ENCODE peak calls at places on chromosomes 1 and 21, in seven cellular contexts. O is right atrium auricular region, E is thoracic aorta, G is AG04450, J is neural crest cell, F is HFFc6, Z is pancreas. A is an unnamed sample.

GRCh38 chr1:29363536-29363935 is 127.2 kb downstream of the PTPRU start:
- DNase-seq in J (no peak), G (no peak), Z (no peak), E (no peak), F (no peak), O (no peak), A (no peak)

GRCh38 chr1:31105646-31106045 is 40.1 kb upstream of the PUM1 start:
- DNase-seq in Z (no peak), G (no peak), O (no peak), J (no peak), F (no peak), E (no peak), A (no peak)

GRCh38 chr1:31111290-31111951 is 45.9 kb upstream of the PUM1 start:
- DNase-seq in O (no peak), Z (no peak), G (no peak), J (no peak), F (no peak), E (no peak), A (no peak)

GRCh38 chr1:6625579-6626149 is 996 bp downstream of the THAP3 start:
- DNase-seq in E (no peak), G (no peak), J (peak), Z (peak), O (no peak), F (peak), A (peak)

GRCh38 chr1:31572323-31573104 is 3.8 kb upstream of the TINAGL1 start:
- DNase-seq in J (no peak), F (peak), O (peak), G (no peak), E (no peak), Z (no peak), A (no peak)

GRCh38 chr1:174912243-174912642 is 87.5 kb upstream of the CACYBP start:
- DNase-seq in F (no peak), G (no peak), J (no peak), E (no peak), Z (no peak), O (no peak), A (no peak)

GRCh38 chr1:65818966-65819365 is 26.3 kb downstream of the PDE4B start:
- DNase-seq in Z (no peak), E (no peak), J (no peak), G (no peak), O (no peak), F (no peak), A (no peak)

GRCh38 chr1:181127898-181128453 is 39.5 kb downstream of the IER5 start:
- DNase-seq in E (no peak), G (no peak), Z (no peak), F (no peak), J (no peak), O (no peak), A (no peak)

GRCh38 chr1:240352769-240353168 is 259.2 kb downstream of the GREM2 start:
- DNase-seq in E (no peak), O (no peak), F (no peak), J (no peak), Z (no peak), G (peak), A (no peak)

GRCh38 chr1:207499573-207499972 is 3.6 kb downstream of the CR1 start:
- DNase-seq in Z (no peak), J (peak), G (peak), F (peak), E (no peak), O (peak), A (peak)

GRCh38 chr1:165364432-165365133 is 8.1 kb upstream of the LMX1A start:
- DNase-seq in J (no peak), F (no peak), E (no peak), Z (no peak), G (no peak), O (no peak), A (no peak)

GRCh38 chr1:31249854-31250253 is 10.2 kb upstream of the NKAIN1 start:
- DNase-seq in G (no peak), J (no peak), E (no peak), Z (no peak), F (no peak), O (no peak), A (no peak)

DNA sequence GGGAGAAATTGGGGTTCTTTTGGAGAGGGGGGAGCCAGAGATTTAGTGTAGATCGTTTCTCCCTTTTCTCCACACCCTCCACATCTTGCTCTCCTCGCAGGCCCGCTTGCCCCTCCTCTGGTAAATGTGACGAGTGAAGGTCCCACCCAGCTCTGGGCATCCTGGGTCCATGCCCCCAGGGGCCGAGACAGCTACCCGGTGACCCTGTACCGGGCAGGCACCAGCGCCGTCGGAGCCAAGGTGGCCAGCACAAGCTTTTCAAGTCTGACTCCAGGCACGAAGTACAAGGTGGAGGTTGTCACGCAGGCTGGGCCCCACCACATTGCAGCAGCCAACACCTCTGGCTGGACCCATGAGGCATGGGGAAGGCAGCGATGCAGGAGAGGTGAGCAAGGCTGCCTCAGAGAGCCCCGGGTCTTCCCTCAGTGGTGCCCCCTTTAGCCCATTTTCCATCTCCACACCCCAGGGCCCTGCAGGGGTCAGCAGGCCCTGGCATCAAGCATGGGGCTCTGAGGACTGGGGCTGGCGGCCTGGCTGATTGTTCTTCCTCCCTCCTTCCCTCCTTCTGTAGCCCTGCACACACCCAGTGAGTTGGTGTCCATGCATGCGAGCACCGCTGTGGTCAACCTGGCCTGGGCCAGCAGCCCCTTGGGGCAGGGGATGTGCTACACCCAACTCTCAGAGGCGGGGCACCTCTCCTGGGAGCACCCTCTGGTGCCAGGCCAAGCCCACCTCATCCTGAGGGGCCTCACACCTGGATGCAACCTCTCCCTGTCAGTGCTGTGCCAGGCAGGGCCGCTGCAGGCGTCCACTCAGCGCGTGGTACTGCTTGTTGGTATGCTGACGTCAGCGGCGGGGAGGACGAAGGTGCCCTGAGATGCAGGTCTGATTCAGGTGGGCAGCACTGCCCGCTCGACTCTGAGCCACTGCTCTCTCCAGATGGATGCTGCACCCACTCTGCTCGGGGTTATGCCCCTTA is 16.4 kb upstream of the LGR6 start:
- DNase-seq in Z (peak), E (no peak), O (no peak), G (no peak), F (no peak), J (no peak), A (no peak)
- TF ChIP-seq CTCF in Z (no peak), E (no peak), O (no peak), G (no peak), F (no peak), J (no peak), A (no peak)

DNA sequence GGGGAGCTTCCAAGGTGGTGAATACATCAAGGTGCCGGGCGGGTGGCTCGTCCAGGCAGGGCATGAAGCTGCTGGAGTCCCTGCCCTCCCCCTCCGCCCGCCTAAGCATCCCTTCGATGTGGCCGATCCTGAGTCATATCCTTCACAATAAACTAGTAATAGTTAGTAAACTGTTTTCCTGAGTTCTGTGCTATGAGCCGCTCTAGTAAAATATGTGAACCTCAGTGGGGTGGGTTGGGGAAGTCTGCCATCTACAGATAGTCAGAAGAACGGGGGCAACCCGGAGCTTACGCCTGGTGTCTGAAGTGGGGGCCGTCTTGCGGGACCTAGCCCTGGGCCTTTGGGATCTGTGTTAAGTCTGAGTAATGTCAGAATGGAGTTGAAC is 21.6 kb downstream of the C2CD2 start:
- DNase-seq in Z (no peak), O (peak), G (peak), E (no peak), F (peak), J (no peak), A (no peak)
- TF ChIP-seq CTCF in Z (no peak), O (no peak), G (peak), E (no peak), F (peak), J (no peak), A (no peak)

GRCh38 chr1:64476251-64476952 is 6.5 kb downstream of the CACHD1 start:
- DNase-seq in E (no peak), O (no peak), J (no peak), G (peak), F (peak), Z (no peak), A (no peak)

GRCh38 chr1:64482128-64482527 is 12.2 kb downstream of the CACHD1 start:
- DNase-seq in F (no peak), G (no peak), Z (no peak), J (no peak), E (no peak), O (no peak), A (no peak)

GRCh38 chr1:64479874-64480273 is 9.9 kb downstream of the CACHD1 start:
- DNase-seq in J (no peak), O (no peak), G (no peak), E (no peak), F (no peak), Z (no peak), A (no peak)

GRCh38 chr1:64480999-64481772 is 11.3 kb downstream of the CACHD1 start:
- DNase-seq in Z (no peak), E (no peak), O (no peak), F (no peak), G (no peak), J (no peak), A (no peak)

GRCh38 chr1:64478594-64479248 is 8.8 kb downstream of the CACHD1 start:
- DNase-seq in J (no peak), Z (no peak), E (no peak), F (no peak), O (no peak), G (no peak), A (no peak)
- TF ChIP-seq CTCF in J (no peak), Z (no peak), E (no peak), F (no peak), O (no peak), G (no peak), A (no peak)

GRCh38 chr1:230860617-230861384 is 7.5 kb downstream of the C1orf198 start:
- DNase-seq in Z (no peak), F (no peak), O (no peak), G (no peak), E (no peak), J (no peak), A (no peak)
- TF ChIP-seq CTCF in Z (no peak), F (no peak), O (no peak), G (no peak), E (no peak), J (no peak), A (no peak)

DNA sequence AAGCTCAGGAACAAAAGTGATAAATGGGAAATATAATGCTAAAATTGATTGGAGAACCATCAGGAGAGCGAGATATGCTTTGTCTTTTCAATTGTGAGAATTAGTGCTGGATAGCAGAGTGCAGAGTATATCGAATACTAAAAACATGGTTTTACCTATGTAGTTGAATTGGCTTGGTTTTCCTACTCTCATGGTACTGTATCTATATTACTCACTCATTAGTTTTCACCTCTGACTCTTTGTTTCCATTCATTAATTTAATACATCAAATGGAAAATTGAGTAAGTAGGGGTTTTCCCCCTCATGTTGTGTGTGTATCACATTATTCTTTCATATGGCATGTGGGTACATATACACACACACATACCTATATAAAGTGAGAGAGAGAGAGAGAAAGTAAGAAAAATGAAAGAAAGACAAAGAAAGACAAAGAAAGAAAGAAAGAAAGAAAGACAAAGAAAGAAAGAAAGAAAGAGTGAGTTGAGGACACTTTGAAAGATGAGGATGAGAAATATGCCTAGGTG is 1574.5 kb downstream of the MRPL39 start:
- DNase-seq in G (no peak), J (no peak), E (no peak), F (no peak), O (no peak), Z (no peak), A (no peak)
- TF ChIP-seq CTCF in G (no peak), J (no peak), E (no peak), F (no peak), O (no peak), Z (no peak), A (no peak)

DNA sequence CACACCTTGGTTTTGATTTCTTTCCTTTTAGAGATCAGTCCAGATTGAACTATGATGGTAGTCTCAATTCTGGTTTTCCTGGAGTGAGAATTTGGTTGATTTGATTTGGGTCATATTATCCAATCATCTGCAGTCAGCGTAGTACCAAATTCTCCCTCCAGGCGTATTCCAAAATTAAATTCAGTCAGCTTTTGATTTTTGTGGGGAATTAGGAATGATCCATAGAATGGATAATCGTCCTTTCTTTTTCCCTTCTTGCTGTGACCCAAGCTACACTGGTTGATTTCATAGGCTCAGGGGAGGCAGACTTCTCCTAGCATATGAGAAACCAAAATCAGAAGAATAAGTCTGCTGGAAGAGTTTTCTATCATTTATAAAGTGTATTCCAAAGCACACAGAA is 4.9 kb downstream of the PRCC start:
- DNase-seq in Z (no peak), O (no peak), J (no peak), F (no peak), E (no peak), G (no peak), A (no peak)
- TF ChIP-seq CTCF in Z (no peak), O (no peak), J (peak), F (peak), E (peak), G (peak), A (peak)

GRCh38 chr1:83546863-83547262 is 452.1 kb downstream of the TTLL7 start:
- DNase-seq in G (no peak), E (no peak), J (no peak), F (no peak), Z (no peak), O (no peak), A (no peak)

GRCh38 chr1:83548311-83548710 is 450.6 kb downstream of the TTLL7 start:
- DNase-seq in E (no peak), Z (no peak), O (no peak), G (no peak), F (no peak), J (no peak), A (no peak)

GRCh38 chr1:83543222-83543973 is 455.5 kb downstream of the TTLL7 start:
- DNase-seq in E (no peak), O (no peak), G (no peak), F (no peak), Z (no peak), J (no peak), A (no peak)

GRCh38 chr1:83547903-83548302 is 451.0 kb downstream of the TTLL7 start:
- DNase-seq in Z (no peak), E (no peak), F (no peak), G (no peak), O (no peak), J (no peak), A (no peak)

DNA sequence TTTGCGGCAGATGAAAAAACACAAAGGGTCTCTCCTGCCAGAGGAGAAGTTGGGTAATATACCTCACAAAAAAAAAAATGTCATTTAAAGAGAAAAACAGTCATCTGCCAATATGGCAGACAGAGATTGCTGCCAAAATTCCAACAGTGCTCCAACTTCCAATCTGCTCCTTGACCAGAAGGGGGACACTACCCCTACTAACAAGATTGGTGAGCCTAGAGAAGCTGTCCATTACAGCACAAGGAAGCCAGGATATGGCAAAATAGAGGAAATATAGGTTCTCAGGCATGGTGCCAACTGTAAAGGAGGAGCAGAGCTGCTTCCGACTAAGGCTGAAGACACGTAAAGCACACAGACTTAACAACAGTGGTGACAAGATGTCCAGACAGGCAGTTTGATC is 453.5 kb downstream of the TTLL7 start:
- DNase-seq in G (no peak), O (no peak), E (no peak), F (no peak), J (no peak), Z (no peak), A (peak)
- TF ChIP-seq CTCF in G (no peak), O (no peak), E (no peak), F (no peak), J (peak), Z (no peak), A (peak)

GRCh38 chr1:203795382-203796222 is at the start of the genes ZBED6 and ZC3H11A:
- DNase-seq in G (peak), O (peak), J (peak), Z (peak), F (peak), E (peak), A (peak)
- TF ChIP-seq CTCF in G (no peak), O (no peak), J (no peak), Z (no peak), F (no peak), E (no peak), A (no peak)

GRCh38 chr1:203031467-203031866 is 5.2 kb downstream of the PPFIA4 start:
- DNase-seq in Z (no peak), O (peak), E (no peak), G (no peak), J (no peak), F (no peak), A (no peak)
- TF ChIP-seq CTCF in Z (no peak), O (peak), E (no peak), G (no peak), J (peak), F (peak), A (peak)

A was measured in endothelial cell.